ENCODE peak calls at places on chromosomes 16 and 17, in five cellular contexts. T, Z, M, V and O are unnamed samples.

GRCh38 chr17:4728124-4728523 is 3.1 kb upstream of the MED11 start:
- DNase-seq in T (no peak), M (no peak), Z (no peak), V (no peak), O (no peak)

GRCh38 chr16:12700161-12700560 is 103.5 kb downstream of the CPPED1 start:
- DNase-seq in Z (no peak), T (no peak), V (no peak), M (no peak), O (no peak)

GRCh38 chr17:83034525-83034924 is 44.9 kb upstream of the METRNL start:
- DNase-seq in V (no peak), T (no peak), M (no peak), Z (peak; percentile 17), O (no peak)

GRCh38 chr17:48153711-48154642 is 46.4 kb downstream of the SNX11 start:
- DNase-seq in T (peak; percentile 72), V (no peak), Z (peak; percentile 85), M (peak; percentile 71), O (peak; percentile 32)

GRCh38 chr17:48603959-48604769 is 622 bp downstream of the HOXB6 start:
- DNase-seq in Z (peak; percentile 82), M (no peak), T (no peak), V (no peak), O (no peak)

GRCh38 chr16:29820730-29821662 is 734 bp downstream of the MVP start:
- DNase-seq in T (no peak), Z (no peak), M (no peak), V (peak; percentile 74), O (peak; percentile 72)

GRCh38 chr17:65925606-65926307 is 266.2 kb downstream of the CEP112 start:
- DNase-seq in T (no peak), Z (no peak), V (no peak), M (no peak), O (no peak)

GRCh38 chr16:73172621-73173312 is 124.8 kb upstream of the ZFHX3 start:
- DNase-seq in T (peak; percentile 52), V (peak; percentile 80), M (peak; percentile 98), Z (peak; percentile 75), O (no peak)

GRCh38 chr17:50397919-50398285 is 579 bp upstream of the LRRC59 start:
- DNase-seq in V (no peak), T (no peak), M (no peak), Z (peak; percentile 65), O (peak; percentile 11)

GRCh38 chr16:8063151-8063550 is 527.2 kb downstream of the TMEM114 start:
- DNase-seq in M (no peak), V (no peak), T (no peak), Z (no peak), O (no peak)

GRCh38 chr17:17899486-17899885 is 62.7 kb upstream of the SREBF1 start:
- DNase-seq in M (no peak), Z (no peak), V (no peak), T (no peak), O (no peak)

GRCh38 chr17:63117431-63117830 is 151.4 kb downstream of the TANC2 start:
- DNase-seq in Z (no peak), V (no peak), T (no peak), M (no peak), O (no peak)

GRCh38 chr16:55368205-55368604 is 44.2 kb downstream of the IRX6 start:
- DNase-seq in M (no peak), T (no peak), Z (no peak), V (no peak), O (no peak)

GRCh38 chr17:12050646-12051225 is 30.1 kb downstream of the MAP2K4 start:
- DNase-seq in T (no peak), M (no peak), V (no peak), Z (no peak), O (no peak)

GRCh38 chr16:84117482-84117843 is 721 bp upstream of the MBTPS1 start:
- DNase-seq in M (peak; percentile 53), Z (peak; percentile 74), V (no peak), T (peak; percentile 58), O (peak; percentile 47)

GRCh38 chr17:76268991-76269981 is 4.1 kb downstream of the UBALD2 start:
- DNase-seq in V (no peak), T (no peak), Z (no peak), M (no peak), O (no peak)

GRCh38 chr16:81170824-81171223 is 67.7 kb upstream of the BCO1 start:
- DNase-seq in Z (peak; percentile 92), M (no peak), T (peak; percentile 41), V (no peak), O (no peak)

GRCh38 chr16:55264949-55265348 is 59.1 kb upstream of the IRX6 start:
- DNase-seq in Z (no peak), T (no peak), V (no peak), M (no peak), O (no peak)

GRCh38 chr17:64036198-64036922 is 15.9 kb upstream of the ICAM2 start:
- DNase-seq in M (no peak), T (peak; percentile 22), V (no peak), Z (peak; percentile 94), O (no peak)

GRCh38 chr16:82368041-82368440 is 198.0 kb upstream of the MPHOSPH6 start:
- DNase-seq in Z (peak; percentile 76), M (peak; percentile 9), T (peak; percentile 52), V (no peak), O (no peak)
- TF ChIP-seq CTCF in Z (peak; percentile 71), M (peak; percentile 8), T (peak; percentile 44), V (no peak), O (peak; percentile 17)

GRCh38 chr16:89168381-89169189 is 3.0 kb upstream of the CDH15 start:
- DNase-seq in M (no peak), T (no peak), V (no peak), Z (no peak), O (no peak)
- TF ChIP-seq CTCF in M (no peak), T (no peak), V (no peak), Z (no peak), O (no peak)

GRCh38 chr16:54140057-54140787 is 146.4 kb downstream of the IRX3 start:
- DNase-seq in V (no peak), T (no peak), M (no peak), Z (peak; percentile 66), O (no peak)
- TF ChIP-seq CTCF in V (no peak), T (no peak), M (no peak), Z (peak; percentile 73), O (no peak)

GRCh38 chr16:10877472-10877946 is 507 bp downstream of the CIITA start:
- DNase-seq in V (no peak), M (no peak), Z (no peak), T (no peak), O (no peak)
- TF ChIP-seq CTCF in V (no peak), M (no peak), Z (peak; percentile 55), T (peak; percentile 5), O (peak; percentile 21)

DNA sequence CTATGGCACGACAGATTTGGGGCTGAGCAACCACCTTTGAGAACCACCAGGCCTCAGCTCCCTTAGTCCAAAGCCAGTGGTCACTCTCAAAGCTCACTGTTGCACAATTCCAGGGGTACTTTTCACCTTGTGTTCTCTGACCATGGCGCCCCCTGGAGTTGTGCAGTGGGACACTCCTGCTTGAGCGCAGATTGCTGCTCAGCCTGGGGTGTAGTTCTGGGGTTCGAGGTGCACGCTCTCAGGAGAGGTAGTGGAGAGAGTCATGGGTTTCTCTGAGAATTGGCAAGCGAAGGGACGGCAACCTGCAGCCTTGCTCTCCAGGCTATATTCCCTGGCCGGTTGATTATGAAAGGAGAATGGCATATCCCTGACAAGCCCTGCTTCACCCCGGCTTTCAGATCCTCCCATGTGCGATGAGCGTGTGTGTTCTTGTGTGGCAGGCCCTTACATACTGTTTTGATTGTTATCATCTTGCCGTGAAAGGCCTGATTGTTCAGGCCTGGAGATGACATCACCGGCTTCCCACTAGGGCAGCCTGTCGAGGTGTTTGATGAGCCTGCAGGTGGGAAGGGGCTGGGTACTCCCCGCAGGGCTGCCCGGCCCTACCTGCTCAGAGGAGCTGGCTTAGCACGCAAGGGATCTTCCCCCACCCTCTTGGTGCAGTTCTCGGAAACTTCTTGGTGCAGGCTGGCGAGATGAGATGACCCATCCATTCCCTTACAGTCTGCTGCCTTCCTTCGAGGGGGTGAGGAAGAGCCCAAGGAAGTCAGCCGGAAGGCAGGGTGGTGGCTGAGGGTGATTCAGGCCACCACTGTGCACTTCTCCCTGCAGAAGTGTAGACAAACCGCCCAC is 431.2 kb downstream of the SLC39A11 start:
- DNase-seq in M (no peak), Z (peak; percentile 91), V (no peak), T (no peak), O (no peak)
- TF ChIP-seq CTCF in M (no peak), Z (peak; percentile 75), V (no peak), T (peak; percentile 29), O (no peak)

DNA sequence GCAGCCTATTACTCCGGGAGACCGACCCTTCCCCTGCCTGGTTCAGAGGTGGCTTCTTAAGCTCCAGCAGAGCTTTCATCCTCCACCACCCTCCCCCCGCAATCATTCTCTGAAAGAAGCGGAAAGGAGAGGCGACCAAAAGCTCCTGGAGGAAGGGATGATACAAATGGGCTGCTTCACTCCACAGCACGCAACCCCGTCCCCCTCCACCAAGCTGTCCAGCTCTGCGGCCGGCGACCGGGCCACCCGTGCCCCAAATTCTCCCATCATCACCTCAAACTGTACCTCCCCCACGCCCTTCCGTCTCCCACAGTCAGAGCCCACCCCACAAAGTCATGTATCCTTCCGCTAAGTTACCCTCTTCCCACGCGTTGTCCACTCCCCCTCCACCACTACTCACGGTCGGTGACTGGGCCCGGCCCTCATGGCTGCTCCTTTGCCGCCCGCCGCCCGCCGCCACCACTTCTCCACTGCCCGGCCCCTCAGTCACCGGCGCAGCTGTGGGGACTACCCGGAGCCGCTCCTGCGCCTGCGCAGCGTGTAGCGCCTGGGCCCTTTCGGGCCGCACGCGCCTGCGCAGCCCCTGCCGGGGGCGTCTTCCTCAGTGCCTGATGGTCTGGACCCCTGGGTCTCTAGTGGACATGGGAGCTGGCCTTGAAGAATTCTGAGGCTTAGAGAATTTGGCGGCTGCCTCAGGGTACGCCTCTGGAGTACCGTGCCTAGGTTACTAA is at the start of gene FAM222B:
- DNase-seq in T (peak; percentile 97), Z (peak; percentile 98), V (peak; percentile 75), M (peak; percentile 77), O (peak; percentile 99)
- TF ChIP-seq CTCF in T (no peak), Z (no peak), V (no peak), M (no peak), O (no peak)

GRCh38 chr17:79950306-79950705 is 85.4 kb downstream of the TBC1D16 start:
- DNase-seq in Z (peak; percentile 91), V (peak; percentile 22), T (peak; percentile 65), M (no peak), O (no peak)
- TF ChIP-seq CTCF in Z (no peak), V (no peak), T (no peak), M (no peak), O (no peak)

GRCh38 chr17:68295086-68295485 is 3.8 kb downstream of the ARSG start:
- DNase-seq in Z (no peak), M (no peak), V (no peak), T (no peak), O (no peak)
- TF ChIP-seq CTCF in Z (no peak), M (no peak), V (no peak), T (no peak), O (no peak)